ENCODE peak calls at places on chromosomes 1 and 21, in nine cellular contexts. D is cardiac muscle cell, Z is HepG2, K is prostate gland, O is adrenal gland, V is AG04450, P is heart right ventricle, A is SK-N-SH, G is lower lobe of right lung. W is an unnamed sample.

GRCh38 chr21:42655797-42656770 is 2.7 kb downstream of the PDE9A start:
- DNase-seq in V (no peak), A (no peak), P (no peak), D (no peak), G (no peak), Z (no peak), K (peak; percentile 39), O (no peak), W (no peak)

GRCh38 chr1:111176678-111177077 is 23.8 kb downstream of the DENND2D start:
- DNase-seq in G (no peak), Z (no peak), P (no peak), O (no peak), K (no peak), D (no peak), V (no peak), A (no peak), W (no peak)

GRCh38 chr1:204408074-204408507 is 3.5 kb downstream of the PPP1R15B start:
- DNase-seq in V (no peak), D (peak; percentile 69), O (peak; percentile 72), A (peak; percentile 33), K (peak; percentile 86), Z (no peak), G (peak; percentile 73), P (peak; percentile 56), W (peak; percentile 72)

GRCh38 chr1:168428063-168428731 is 115.6 kb downstream of the XCL2 start:
- DNase-seq in P (peak; percentile 39), K (no peak), A (peak; percentile 18), D (peak; percentile 63), O (no peak), Z (no peak), V (no peak), G (no peak), W (no peak)

GRCh38 chr21:19607983-19608668 is 1204.5 kb upstream of the TMPRSS15 start:
- DNase-seq in P (no peak), V (no peak), K (no peak), Z (no peak), A (no peak), O (no peak), G (no peak), D (no peak), W (no peak)

GRCh38 chr21:41507521-41508414 is at the start of gene TMPRSS2:
- DNase-seq in G (peak; percentile 88), V (no peak), A (no peak), P (no peak), D (peak; percentile 55), Z (no peak), K (peak; percentile 83), O (no peak), W (no peak)

GRCh38 chr1:70497152-70497551 is 86.1 kb downstream of the CTH start:
- DNase-seq in P (no peak), V (no peak), K (no peak), Z (no peak), D (no peak), O (no peak), A (no peak), G (no peak), W (no peak)

GRCh38 chr1:28126778-28127430 is 38.5 kb upstream of the EYA3 start:
- DNase-seq in P (no peak), Z (no peak), A (no peak), K (no peak), O (no peak), D (no peak), G (no peak), V (no peak), W (no peak)

GRCh38 chr1:51327386-51327785 is 3.0 kb downstream of the TTC39A start:
- DNase-seq in O (no peak), D (no peak), P (no peak), Z (no peak), G (no peak), K (no peak), V (no peak), A (no peak), W (no peak)

GRCh38 chr21:14880922-14881321 is 183.9 kb downstream of the NRIP1 start:
- DNase-seq in P (no peak), K (no peak), O (no peak), Z (no peak), G (no peak), A (no peak), D (no peak), V (no peak), W (no peak)

GRCh38 chr1:21872445-21873079 is 60.5 kb downstream of the LDLRAD2 start:
- DNase-seq in D (no peak), K (no peak), V (no peak), P (no peak), Z (no peak), O (no peak), G (no peak), A (no peak), W (no peak)

GRCh38 chr1:214135886-214136285 is 145.1 kb upstream of the SMYD2 start:
- DNase-seq in Z (no peak), O (no peak), A (no peak), P (no peak), K (no peak), D (no peak), G (no peak), V (no peak), W (no peak)

GRCh38 chr1:46393510-46393909 is 607 bp upstream of the FAAH start:
- DNase-seq in G (no peak), Z (no peak), K (no peak), O (no peak), D (no peak), A (peak; percentile 6), P (no peak), V (no peak), W (no peak)

GRCh38 chr1:215022723-215023122 is 59.8 kb upstream of the KCNK2 start:
- DNase-seq in D (no peak), Z (no peak), G (no peak), K (no peak), P (no peak), V (no peak), O (no peak), A (no peak), W (no peak)

GRCh38 chr1:101293461-101294045 is 56.7 kb downstream of the S1PR1 start:
- DNase-seq in Z (no peak), D (no peak), A (no peak), K (no peak), V (no peak), O (no peak), P (no peak), G (no peak), W (no peak)

GRCh38 chr1:32201011-32201855 is 838 bp downstream of the CCDC28B start:
- DNase-seq in D (peak; percentile 74), P (peak; percentile 70), G (peak; percentile 71), Z (no peak), V (no peak), K (peak; percentile 46), A (peak; percentile 65), O (peak; percentile 66), W (peak; percentile 76)
- TF ChIP-seq CTCF in D (no peak), P (no peak), G (no peak), Z (peak; percentile 57), V (no peak), K (no peak), A (peak; percentile 13), O (no peak), W (no peak)

GRCh38 chr1:156865258-156865657 is 4.6 kb downstream of the NTRK1 start:
- DNase-seq in G (no peak), Z (no peak), K (no peak), O (no peak), A (no peak), P (no peak), V (no peak), D (no peak), W (no peak)

GRCh38 chr1:156862602-156863599 is 2.2 kb downstream of the NTRK1 start:
- DNase-seq in A (no peak), P (no peak), K (no peak), Z (no peak), G (no peak), D (peak; percentile 41), O (no peak), V (no peak), W (no peak)

GRCh38 chr1:156866679-156867015 is 6.0 kb downstream of the NTRK1 start:
- DNase-seq in D (peak; percentile 25), O (no peak), K (no peak), A (no peak), V (no peak), G (no peak), Z (no peak), P (no peak), W (no peak)

GRCh38 chr1:156865865-156866678 is 5.4 kb downstream of the NTRK1 start:
- DNase-seq in D (no peak), A (no peak), V (no peak), G (no peak), K (no peak), P (no peak), O (no peak), Z (no peak), W (no peak)

DNA sequence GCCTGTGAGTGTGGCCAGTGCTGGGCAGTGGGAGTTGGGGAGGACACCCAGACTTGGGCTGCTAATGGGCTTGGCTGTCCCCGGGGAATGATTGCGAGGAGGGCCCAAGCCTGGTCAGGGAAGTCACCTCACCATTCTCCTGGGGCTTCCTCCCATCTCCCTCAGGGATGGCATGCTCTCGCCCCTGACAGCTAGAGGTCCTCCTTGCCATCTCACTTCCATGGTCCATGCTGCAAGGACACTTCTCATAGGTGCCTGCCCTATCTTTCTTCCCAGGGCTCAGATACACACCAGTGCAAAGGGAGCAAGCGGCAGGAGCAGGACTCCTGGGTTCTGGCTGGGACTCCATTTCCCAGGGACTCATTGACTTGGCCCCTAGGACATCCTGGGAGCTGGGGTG is 4.1 kb downstream of the NTRK1 start:
- DNase-seq in A (no peak), V (no peak), O (no peak), K (no peak), P (no peak), G (no peak), Z (no peak), D (no peak), W (no peak)
- H3K27me3 ChIP-seq in A (peaks cover 25% of the 10 kb centered on the region), V (peaks cover 60% of the 10 kb centered on the region), O (peaks cover 20% of the 10 kb centered on the region), K (peaks cover 14% of the 10 kb centered on the region), P (peaks cover 59% of the 10 kb centered on the region), G (peaks cover 70% of the 10 kb centered on the region), Z (peaks cover 15% of the 10 kb centered on the region), D (peaks cover 28% of the 10 kb centered on the region), W (peaks cover 8% of the 10 kb centered on the region)

DNA sequence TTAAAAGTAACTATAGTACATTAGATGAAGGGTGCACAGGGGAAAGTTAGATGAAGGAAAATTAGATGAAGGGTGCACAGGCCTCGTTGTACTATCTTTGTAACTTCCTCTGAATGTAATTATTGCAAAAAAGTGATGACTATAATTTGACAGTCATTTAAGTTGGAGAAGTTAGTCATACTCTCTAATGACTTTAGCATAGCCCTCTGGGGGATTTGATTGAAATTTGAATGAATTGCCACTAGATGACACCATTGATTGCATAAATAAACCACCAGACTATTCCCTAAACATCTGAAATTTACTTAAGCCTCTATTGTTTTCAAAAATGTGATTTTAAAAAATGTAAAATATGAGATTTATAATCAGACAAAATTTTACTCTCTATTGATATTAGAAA is 102.6 kb downstream of the TPR start:
- DNase-seq in V (no peak), K (no peak), D (no peak), O (no peak), Z (no peak), G (no peak), A (no peak), P (no peak), W (peak; percentile 68)
- TF ChIP-seq CTCF in V (no peak), K (no peak), D (peak; percentile 13), O (no peak), Z (no peak), G (no peak), A (peak; percentile 32), P (no peak), W (peak; percentile 49)

DNA sequence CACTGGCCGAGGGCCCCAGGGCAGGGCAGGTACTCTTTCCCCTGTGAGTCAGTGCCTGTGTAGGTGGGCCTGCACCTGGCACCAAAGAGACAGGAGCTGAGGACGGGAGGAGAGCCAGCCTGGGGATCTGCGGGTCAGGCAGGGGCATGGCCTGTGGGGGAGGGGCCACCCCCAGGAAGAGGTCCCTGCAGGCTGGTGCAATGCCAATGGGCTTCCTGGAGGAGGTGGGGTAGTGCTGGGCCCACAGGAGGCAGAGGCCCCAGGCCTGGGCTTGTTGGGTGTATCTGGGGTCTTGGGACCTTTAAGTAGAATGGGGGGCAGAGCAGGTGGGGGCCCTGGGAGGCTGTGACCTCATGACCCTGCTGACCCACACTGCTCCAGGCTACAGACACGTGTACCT is 23.2 kb downstream of the PLCH2 start:
- DNase-seq in G (no peak), K (no peak), A (no peak), Z (no peak), V (no peak), P (no peak), D (no peak), O (no peak), W (no peak)
- H3K27me3 ChIP-seq in G (peaks cover 40% of the 10 kb centered on the region), K (no peaks in the 10 kb centered on the region), A (no peaks in the 10 kb centered on the region), Z (peaks cover 19% of the 10 kb centered on the region), V (peaks cover 16% of the 10 kb centered on the region), P (peaks cover 32% of the 10 kb centered on the region), D (peaks cover 5% of the 10 kb centered on the region), O (peaks cover 13% of the 10 kb centered on the region), W (no peaks in the 10 kb centered on the region)

W was measured in A673.